ENCODE peak calls at places on chromosomes 16 and 17, in seven cellular contexts. Q, A, I, T, N, Y and M are unnamed samples.

GRCh38 chr17:77228224-77229215 is 87.8 kb downstream of the SEC14L1 start:
- DNase-seq in Q (no peak), A (no peak), I (no peak), T (no peak), N (no peak), Y (no peak), M (no peak)

GRCh38 chr17:50722746-50723145 is 3.3 kb downstream of the LUC7L3 start:
- DNase-seq in Q (no peak), A (no peak), I (no peak), T (no peak), N (no peak), Y (no peak), M (no peak)

GRCh38 chr17:76276461-76277299 is 11.5 kb downstream of the UBALD2 start:
- DNase-seq in Q (no peak), A (no peak), I (no peak), T (no peak), N (peak), Y (no peak), M (no peak)

GRCh38 chr17:64007838-64008282 is 9.7 kb downstream of the PRR29 start:
- DNase-seq in Q (no peak), A (no peak), I (no peak), T (no peak), N (no peak), Y (no peak), M (no peak)

GRCh38 chr16:83344014-83344413 is 463.8 kb upstream of the HSBP1 start:
- DNase-seq in Q (no peak), A (no peak), I (no peak), T (no peak), N (peak), Y (no peak), M (no peak)

GRCh38 chr16:66427871-66428681 is 981 bp downstream of the BEAN1 start:
- DNase-seq in Q (peak), A (no peak), I (no peak), T (no peak), N (no peak), Y (no peak), M (no peak)

GRCh38 chr17:2122641-2123302 is 67.9 kb downstream of the HIC1 start:
- DNase-seq in Q (peak), A (no peak), I (no peak), T (peak), N (peak), Y (no peak), M (no peak)

GRCh38 chr16:75104836-75105235 is 11.7 kb downstream of the LDHD start:
- DNase-seq in Q (no peak), A (no peak), I (no peak), T (peak), N (no peak), Y (no peak), M (no peak)

GRCh38 chr16:72532896-72533295 is 360.9 kb upstream of the PMFBP1 start:
- DNase-seq in Q (no peak), A (no peak), I (no peak), T (no peak), N (no peak), Y (no peak), M (no peak)

GRCh38 chr17:72466199-72466598 is 345.4 kb downstream of the SOX9 start:
- DNase-seq in Q (no peak), A (no peak), I (no peak), T (peak), N (peak), Y (no peak), M (no peak)

GRCh38 chr16:27235938-27236245 is 32.6 kb downstream of the KDM8 start:
- DNase-seq in Q (no peak), A (peak), I (no peak), T (no peak), N (no peak), Y (no peak), M (no peak)